ENCODE peak calls at places on chromosomes 5 and 9, in four cellular contexts. H is H1, Y is K562, N is SK-N-SH. P is an unnamed sample.

GRCh38 chr5:75363726-75364495 is 26.9 kb downstream of the HMGCR start:
- DNase-seq in N (no peak), H (no peak), Y (no peak), P (no peak)

GRCh38 chr9:12955510-12956163 is 180.8 kb downstream of the LURAP1L start:
- DNase-seq in Y (no peak), N (no peak), H (no peak), P (no peak)

GRCh38 chr5:119327018-119327417 is 28.8 kb upstream of the TNFAIP8 start:
- DNase-seq in Y (peak), N (no peak), H (no peak), P (no peak)

GRCh38 chr9:27407966-27408365 is 111.0 kb upstream of the EQTN start:
- DNase-seq in H (no peak), N (no peak), Y (no peak), P (no peak)

GRCh38 chr9:132694144-132694543 is 23.9 kb downstream of the GTF3C4 start:
- DNase-seq in N (no peak), Y (no peak), H (peak), P (peak)

GRCh38 chr5:139877129-139877597 is 81.6 kb downstream of the PSD2 start:
- DNase-seq in H (no peak), N (no peak), Y (no peak), P (no peak)

GRCh38 chr5:131357739-131358561 is 94.1 kb downstream of the CDC42SE2 start:
- DNase-seq in N (no peak), Y (no peak), H (no peak), P (peak)

GRCh38 chr9:89777544-89777943 is 172.7 kb downstream of the GADD45G start:
- DNase-seq in Y (no peak), H (no peak), N (no peak), P (no peak)

GRCh38 chr9:88789785-88790184 is 201.5 kb upstream of the S1PR3 start:
- DNase-seq in N (no peak), H (no peak), Y (no peak), P (no peak)

GRCh38 chr9:18023332-18023731 is 444.5 kb downstream of the SH3GL2 start:
- DNase-seq in H (no peak), N (no peak), Y (no peak), P (no peak)

GRCh38 chr5:55234171-55234700 is 828 bp upstream of the CCNO start:
- DNase-seq in Y (no peak), N (peak), H (no peak), P (no peak)

GRCh38 chr9:99486684-99487083 is 264.6 kb downstream of the SEC61B start:
- DNase-seq in H (no peak), Y (no peak), N (no peak), P (no peak)

GRCh38 chr5:148386041-148386440 is 2.3 kb downstream of the FBXO38 start:
- DNase-seq in N (no peak), H (no peak), Y (no peak), P (no peak)

GRCh38 chr9:72828281-72828731 is 124.5 kb downstream of the ALDH1A1 start:
- DNase-seq in Y (no peak), N (no peak), H (no peak), P (no peak)

GRCh38 chr5:113089653-113090335 is 113.2 kb downstream of the DCP2 start:
- DNase-seq in H (no peak), Y (no peak), N (no peak), P (no peak)

GRCh38 chr9:126906086-126906485 is 8.5 kb upstream of the RALGPS1 start:
- DNase-seq in Y (no peak), H (no peak), N (no peak), P (no peak)

GRCh38 chr5:2888520-2889060 is 137.1 kb upstream of the IRX2 start:
- DNase-seq in H (peak), N (no peak), Y (no peak), P (no peak)

GRCh38 chr9:131239307-131239975 is 36.9 kb downstream of the FAM78A start:
- DNase-seq in H (no peak), Y (no peak), N (no peak), P (no peak)

GRCh38 chr5:125603321-125603720 is 819.9 kb upstream of the GRAMD2B start:
- DNase-seq in N (no peak), H (no peak), Y (no peak), P (no peak)

GRCh38 chr9:138052635-138053320 is 175.2 kb downstream of the CACNA1B start:
- DNase-seq in N (peak), Y (no peak), H (no peak), P (no peak)

GRCh38 chr9:21455320-21455719 is 15.1 kb downstream of the IFNA1 start:
- DNase-seq in N (peak), Y (no peak), H (no peak), P (peak)

GRCh38 chr9:136295537-136296433 is 8.1 kb downstream of the CCDC187 start:
- DNase-seq in N (no peak), H (no peak), Y (no peak), P (no peak)

GRCh38 chr5:133236541-133236951 is 184.7 kb downstream of the HSPA4 start:
- DNase-seq in H (no peak), N (no peak), Y (no peak), P (no peak)

GRCh38 chr5:135254183-135254582 is 144.8 kb downstream of the MACROH2A1 start:
- DNase-seq in H (peak), Y (no peak), N (no peak), P (no peak)

GRCh38 chr5:170941788-170942187 is 80.0 kb downstream of the RANBP17 start:
- DNase-seq in Y (no peak), N (no peak), H (no peak), P (no peak)

GRCh38 chr5:40551706-40552557 is 127.8 kb upstream of the PTGER4 start:
- DNase-seq in Y (no peak), H (no peak), N (no peak), P (no peak)

GRCh38 chr5:126098330-126099017 is 324.7 kb upstream of the GRAMD2B start:
- DNase-seq in Y (no peak), H (no peak), N (peak), P (no peak)

GRCh38 chr5:121138495-121138907 is 674.4 kb downstream of the PRR16 start:
- DNase-seq in N (peak), Y (no peak), H (no peak), P (no peak)

GRCh38 chr5:173789031-173789920 is 98.9 kb upstream of the CPEB4 start:
- DNase-seq in N (no peak), H (no peak), Y (no peak), P (no peak)
- TF ChIP-seq GABPA in N (no peak), H (no peak), Y (no peak), P (no peak)

DNA sequence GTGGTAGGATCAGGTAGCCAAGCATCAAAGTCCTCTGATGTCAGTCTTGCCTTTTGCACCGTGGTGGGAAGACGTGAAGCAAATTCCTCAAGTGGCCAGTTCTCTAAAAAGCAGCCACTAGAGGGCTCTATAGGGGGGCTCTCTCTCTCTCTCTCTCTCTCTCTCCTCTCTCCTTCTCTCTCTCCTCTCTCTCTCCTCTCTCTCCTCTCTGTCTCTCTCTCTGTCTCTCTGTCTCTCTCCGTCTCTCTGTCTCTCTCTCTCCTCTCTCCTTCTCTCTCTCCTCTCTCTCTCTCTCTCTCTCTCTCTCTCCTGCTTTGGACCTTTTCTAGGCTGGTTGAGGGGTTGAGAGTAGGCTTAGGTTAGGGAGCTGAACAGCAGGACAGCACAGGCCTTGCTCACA is 13.9 kb upstream of the OSMR start:
- DNase-seq in Y (peak), N (peak), H (no peak), P (peak)
- TF ChIP-seq GABPA in Y (no peak), N (no peak), H (no peak), P (no peak)

GRCh38 chr5:27125856-27126255 is 87.5 kb upstream of the CDH9 start:
- DNase-seq in Y (no peak), H (no peak), N (no peak), P (no peak)

GRCh38 chr5:27130587-27130986 is 92.2 kb upstream of the CDH9 start:
- DNase-seq in Y (no peak), H (no peak), N (no peak), P (no peak)

GRCh38 chr5:27129926-27130325 is 91.5 kb upstream of the CDH9 start:
- DNase-seq in N (no peak), H (no peak), Y (no peak), P (no peak)

DNA sequence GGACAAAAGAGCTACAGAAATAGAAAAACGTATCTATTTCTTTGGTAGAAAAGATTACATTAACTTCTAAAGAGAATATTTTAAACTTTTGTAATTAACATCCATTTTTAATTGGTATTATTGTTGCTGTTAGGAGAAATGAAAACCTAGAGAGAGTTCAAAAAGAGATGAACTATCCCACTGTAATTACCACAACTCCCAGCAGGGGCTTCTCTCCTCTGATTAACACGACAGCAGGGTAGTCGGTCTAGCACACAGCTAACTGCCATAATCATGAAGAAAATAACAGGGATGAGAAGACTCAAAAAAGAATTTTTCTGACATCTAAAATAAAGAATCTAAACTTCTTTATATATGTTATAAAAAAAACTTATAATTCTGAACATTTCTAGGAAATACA is 86.2 kb upstream of the CDH9 start:
- DNase-seq in H (no peak), Y (peak), N (peak), P (no peak)
- TF ChIP-seq GABPA in H (no peak), Y (no peak), N (no peak), P (no peak)

GRCh38 chr9:92668746-92669526 is 995 bp downstream of the IPPK start:
- DNase-seq in N (peak), H (no peak), Y (peak), P (peak)
- TF ChIP-seq GABPA in N (no peak), H (no peak), Y (no peak), P (no peak)

GRCh38 chr9:128995791-128996190 is 32.3 kb downstream of the SH3GLB2 start:
- DNase-seq in H (no peak), Y (no peak), N (no peak), P (no peak)

GRCh38 chr9:128987800-128988199 is 40.3 kb downstream of the NUP188 start:
- DNase-seq in Y (no peak), N (no peak), H (no peak), P (no peak)

GRCh38 chr9:128998462-128998861 is 29.7 kb downstream of the SH3GLB2 start:
- DNase-seq in Y (no peak), H (no peak), N (no peak), P (no peak)

GRCh38 chr9:128992995-128993394 is 35.1 kb downstream of the SH3GLB2 start:
- DNase-seq in H (no peak), N (no peak), Y (no peak), P (no peak)
- TF ChIP-seq GABPA in H (no peak), N (no peak), Y (no peak), P (no peak)

DNA sequence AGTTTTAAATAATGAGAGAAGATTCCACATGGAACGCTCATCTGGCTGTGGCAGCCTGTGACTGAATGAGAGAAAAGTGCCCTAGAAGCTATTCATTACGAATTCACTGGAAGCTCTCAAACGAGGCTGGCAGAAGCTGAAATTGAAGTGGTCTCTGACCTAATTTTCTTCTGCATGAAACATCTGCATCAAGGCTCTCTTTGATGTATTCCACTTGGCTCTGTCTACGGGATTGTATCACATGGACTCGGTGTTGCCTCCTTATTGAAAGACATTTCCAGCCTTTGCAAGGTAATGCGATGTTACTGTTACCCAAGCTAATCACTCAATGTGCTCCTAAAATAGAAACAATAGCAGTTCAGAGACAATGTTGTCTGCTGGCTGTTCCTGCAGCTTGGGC is 246.9 kb upstream of the ZNF462 start:
- DNase-seq in H (no peak), Y (no peak), N (no peak), P (no peak)
- TF ChIP-seq GABPA in H (no peak), Y (no peak), N (no peak), P (no peak)

P was measured in HL-60.